ENCODE peak calls at places on chromosomes 3 and 15, in five cellular contexts. P is NCI-H187, E is frontal cortex, D is OCI-LY7, U is HT1080. I is an unnamed sample.

GRCh38 chr3:101836907-101837598 is 12.3 kb upstream of the NFKBIZ start:
- DNase-seq in P (no peak), E (no peak), D (no peak), U (peak), I (peak)

GRCh38 chr3:16900779-16901440 is 16.2 kb downstream of the PLCL2 start:
- DNase-seq in P (no peak), E (no peak), D (no peak), U (no peak), I (no peak)

GRCh38 chr3:34858067-34858466 is 781.3 kb upstream of the ARPP21 start:
- DNase-seq in P (no peak), E (no peak), D (no peak), U (no peak), I (no peak)

GRCh38 chr3:56796996-56797395 is 4.8 kb downstream of the ARHGEF3 start:
- DNase-seq in P (no peak), E (no peak), D (no peak), U (no peak), I (no peak)

GRCh38 chr3:182007441-182007840 is 295.7 kb downstream of the SOX2 start:
- DNase-seq in P (no peak), E (no peak), D (no peak), U (peak), I (no peak)

GRCh38 chr3:117059054-117059989 is 349.7 kb downstream of the TUSC7 start:
- DNase-seq in P (peak), E (no peak), D (peak), U (no peak), I (peak)

GRCh38 chr15:51322622-51323296 is 15.6 kb downstream of the CYP19A1 start:
- DNase-seq in P (no peak), E (no peak), D (no peak), U (no peak), I (no peak)

GRCh38 chr3:69204315-69204957 is 82.0 kb upstream of the LMOD3 start:
- DNase-seq in P (no peak), E (no peak), D (no peak), U (peak), I (no peak)

GRCh38 chr3:29922990-29923746 is 642.3 kb downstream of the RBMS3 start:
- DNase-seq in P (no peak), E (no peak), D (no peak), U (peak), I (no peak)

GRCh38 chr15:78125267-78125666 is 6.0 kb downstream of the CIB2 start:
- DNase-seq in P (no peak), E (no peak), D (no peak), U (no peak), I (no peak)

GRCh38 chr3:160210799-160211221 is 14.4 kb upstream of the C3orf80 start:
- DNase-seq in P (no peak), E (no peak), D (no peak), U (peak), I (peak)

GRCh38 chr15:42608110-42608531 is 32.7 kb downstream of the STARD9 start:
- DNase-seq in P (no peak), E (no peak), D (peak), U (peak), I (peak)

GRCh38 chr3:52532517-52532837 is 1.2 kb downstream of the NT5DC2 start:
- DNase-seq in P (no peak), E (peak), D (peak), U (peak), I (peak)

GRCh38 chr15:73873456-73873855 is at the start of gene TBC1D21:
- DNase-seq in P (no peak), E (no peak), D (no peak), U (no peak), I (no peak)

GRCh38 chr3:156382458-156383346 is 172.2 kb downstream of the SSR3 start:
- DNase-seq in P (no peak), E (no peak), D (peak), U (peak), I (peak)

GRCh38 chr15:42605281-42605744 is 29.9 kb downstream of the STARD9 start:
- DNase-seq in P (no peak), E (no peak), D (peak), U (no peak), I (peak)

GRCh38 chr3:190229632-190230424 is 92.4 kb downstream of the CLDN1 start:
- DNase-seq in P (no peak), E (no peak), D (no peak), U (peak), I (no peak)

GRCh38 chr3:109396811-109397210 is 59.5 kb upstream of the DPPA4 start:
- DNase-seq in P (no peak), E (no peak), D (no peak), U (no peak), I (no peak)

GRCh38 chr3:18645603-18646002 is 220.5 kb upstream of the SATB1 start:
- DNase-seq in P (no peak), E (no peak), D (no peak), U (no peak), I (no peak)

GRCh38 chr3:14166877-14167605 is 11.4 kb downstream of the XPC start:
- DNase-seq in P (no peak), E (no peak), D (no peak), U (no peak), I (no peak)

GRCh38 chr3:143977326-143978262 is 6.0 kb downstream of the DIPK2A start:
- DNase-seq in P (no peak), E (no peak), D (no peak), U (peak), I (peak)

GRCh38 chr15:75202251-75203016 is 752 bp downstream of the C15orf39 start:
- DNase-seq in P (no peak), E (peak), D (peak), U (peak), I (peak)

GRCh38 chr3:147934316-147935188 is 525.4 kb downstream of the ZIC1 start:
- DNase-seq in P (no peak), E (no peak), D (no peak), U (no peak), I (no peak)

GRCh38 chr15:77009176-77009575 is 14.2 kb downstream of the PSTPIP1 start:
- DNase-seq in P (no peak), E (no peak), D (no peak), U (no peak), I (no peak)

GRCh38 chr3:169195672-169196071 is 467.8 kb downstream of the MECOM start:
- DNase-seq in P (no peak), E (no peak), D (no peak), U (no peak), I (no peak)

GRCh38 chr3:113829576-113830354 is 8.8 kb upstream of the GRAMD1C start:
- DNase-seq in P (no peak), E (no peak), D (no peak), U (no peak), I (no peak)

GRCh38 chr15:48279608-48280007 is 51.6 kb upstream of the DUT start:
- DNase-seq in P (no peak), E (no peak), D (no peak), U (no peak), I (no peak)

GRCh38 chr3:35944915-35945710 is 305.8 kb downstream of the ARPP21 start:
- DNase-seq in P (no peak), E (no peak), D (no peak), U (peak), I (no peak)

GRCh38 chr3:69819283-69819682 is 80.0 kb downstream of the MITF start:
- DNase-seq in P (no peak), E (no peak), D (no peak), U (no peak), I (no peak)

GRCh38 chr15:67715166-67715565 is 110.1 kb upstream of the SKOR1 start:
- DNase-seq in P (peak), E (no peak), D (no peak), U (no peak), I (no peak)

GRCh38 chr3:151210676-151211381 is 7.8 kb upstream of the GPR171 start:
- DNase-seq in P (no peak), E (no peak), D (peak), U (no peak), I (peak)